ENCODE peak calls at places on chromosomes 3 and 15, in seven cellular contexts. One of them, this sample, is unnamed.

GRCh38 chr3:149703474-149703873 is 45.6 kb upstream of the WWTR1 start:
- DNase-seq in HCT116: no peak
- DNase-seq in MM.1S: no peak
- DNase-seq in PC-3: no peak
- DNase-seq in GM23248: peak; percentile 82
- DNase-seq in GM23338: no peak
- DNase-seq in SK-N-SH: no peak
- DNase-seq in this sample: no peak

GRCh38 chr3:136675150-136675858 is 76.9 kb downstream of the STAG1 start:
- DNase-seq in GM23338: no peak
- DNase-seq in SK-N-SH: no peak
- DNase-seq in GM23248: no peak
- DNase-seq in HCT116: no peak
- DNase-seq in MM.1S: no peak
- DNase-seq in PC-3: no peak
- DNase-seq in this sample: no peak

GRCh38 chr15:87123676-87124382 is 1044.2 kb downstream of the AGBL1 start:
- DNase-seq in PC-3: no peak
- DNase-seq in GM23248: no peak
- DNase-seq in GM23338: no peak
- DNase-seq in SK-N-SH: no peak
- DNase-seq in MM.1S: no peak
- DNase-seq in HCT116: no peak
- DNase-seq in this sample: no peak

GRCh38 chr15:98771444-98772059 is 123.2 kb downstream of the IGF1R start:
- DNase-seq in GM23338: no peak
- DNase-seq in SK-N-SH: no peak
- DNase-seq in GM23248: no peak
- DNase-seq in PC-3: no peak
- DNase-seq in MM.1S: no peak
- DNase-seq in HCT116: no peak
- DNase-seq in this sample: no peak

GRCh38 chr3:134333522-134334181 is 40.6 kb downstream of the AMOTL2 start:
- DNase-seq in GM23248: peak; percentile 89
- DNase-seq in MM.1S: no peak
- DNase-seq in PC-3: no peak
- DNase-seq in HCT116: no peak
- DNase-seq in SK-N-SH: no peak
- DNase-seq in GM23338: peak; percentile 56
- DNase-seq in this sample: no peak

GRCh38 chr3:186361612-186362408 is at the start of gene DGKG:
- DNase-seq in GM23248: peak; percentile 31
- DNase-seq in PC-3: peak; percentile 29
- DNase-seq in SK-N-SH: peak; percentile 90
- DNase-seq in GM23338: peak; percentile 54
- DNase-seq in HCT116: no peak
- DNase-seq in MM.1S: peak; percentile 79
- DNase-seq in this sample: peak; percentile 1

GRCh38 chr15:68578175-68578959 is 426 bp upstream of the CORO2B start:
- DNase-seq in GM23248: peak; percentile 88
- DNase-seq in MM.1S: no peak
- DNase-seq in HCT116: no peak
- DNase-seq in GM23338: peak; percentile 71
- DNase-seq in SK-N-SH: peak; percentile 81
- DNase-seq in PC-3: peak; percentile 32
- DNase-seq in this sample: peak; percentile 76

GRCh38 chr3:83934208-83935150 is 1024.3 kb upstream of the CADM2 start:
- DNase-seq in HCT116: no peak
- DNase-seq in PC-3: peak; percentile 96
- DNase-seq in GM23248: no peak
- DNase-seq in SK-N-SH: no peak
- DNase-seq in GM23338: peak; percentile 4
- DNase-seq in MM.1S: peak; percentile 76
- DNase-seq in this sample: no peak

GRCh38 chr3:56839784-56840724 is 38.3 kb upstream of the ARHGEF3 start:
- DNase-seq in PC-3: peak; percentile 92
- DNase-seq in SK-N-SH: no peak
- DNase-seq in GM23248: peak; percentile 90
- DNase-seq in HCT116: no peak
- DNase-seq in GM23338: no peak
- DNase-seq in MM.1S: no peak
- DNase-seq in this sample: no peak

GRCh38 chr3:125115640-125116039 is 59.8 kb upstream of the HEG1 start:
- DNase-seq in HCT116: no peak
- DNase-seq in SK-N-SH: no peak
- DNase-seq in GM23248: peak; percentile 83
- DNase-seq in PC-3: no peak
- DNase-seq in MM.1S: no peak
- DNase-seq in GM23338: no peak
- DNase-seq in this sample: no peak

DNA sequence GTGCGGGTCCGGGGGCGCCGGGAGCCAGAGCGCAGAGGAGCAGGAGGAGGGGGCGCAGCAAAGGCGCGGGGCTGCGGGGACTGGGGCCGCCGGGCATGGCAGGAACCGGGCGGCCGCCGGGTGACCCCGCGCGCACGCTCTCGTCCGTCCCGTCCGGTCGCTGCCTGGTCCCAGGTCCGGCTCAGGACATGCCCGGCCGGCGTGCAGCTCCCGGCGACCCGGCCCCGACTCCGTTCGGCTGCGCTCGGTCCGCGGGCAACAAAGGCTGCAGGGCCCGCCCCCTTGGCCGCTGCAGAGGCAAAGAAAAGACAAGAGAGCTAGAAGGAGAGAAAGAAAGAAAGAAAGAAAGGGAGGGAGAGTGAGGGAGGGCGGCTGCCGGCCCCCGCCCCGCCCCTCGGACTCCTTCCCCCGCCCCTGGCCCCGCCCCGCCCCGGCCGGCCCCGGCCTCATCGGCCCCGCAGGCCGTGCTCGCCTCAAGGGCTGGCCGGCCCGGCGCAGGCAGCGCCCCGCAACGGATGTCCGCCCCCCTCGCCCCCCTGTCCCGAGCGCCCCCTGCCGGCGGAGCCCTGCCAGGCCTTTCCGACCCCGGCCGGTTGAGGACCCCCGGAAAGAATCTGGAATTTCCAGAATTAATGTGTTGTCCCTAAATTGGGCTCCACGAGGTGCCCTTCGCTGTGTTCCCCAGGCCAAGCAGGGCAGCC is at the start of gene ADAMTS7:
- DNase-seq in MM.1S: peak; percentile 73
- DNase-seq in HCT116: peak; percentile 46
- DNase-seq in SK-N-SH: peak; percentile 99
- DNase-seq in PC-3: peak; percentile 66
- DNase-seq in GM23338: peak; percentile 91
- DNase-seq in GM23248: peak; percentile 87
- DNase-seq in this sample: peak; percentile 61
- H3K27ac ChIP-seq in MM.1S: no peak within 1 kb of the TSS
- H3K27ac ChIP-seq in HCT116: peak within 1 kb of the TSS; percentile 53
- H3K27ac ChIP-seq in SK-N-SH: peak within 1 kb of the TSS; percentile 49
- H3K27ac ChIP-seq in PC-3: no peak within 1 kb of the TSS
- H3K27ac ChIP-seq in GM23338: no peak within 1 kb of the TSS
- H3K27ac ChIP-seq in GM23248: no peak within 1 kb of the TSS
- H3K27ac ChIP-seq in this sample: no peak within 1 kb of the TSS

DNA sequence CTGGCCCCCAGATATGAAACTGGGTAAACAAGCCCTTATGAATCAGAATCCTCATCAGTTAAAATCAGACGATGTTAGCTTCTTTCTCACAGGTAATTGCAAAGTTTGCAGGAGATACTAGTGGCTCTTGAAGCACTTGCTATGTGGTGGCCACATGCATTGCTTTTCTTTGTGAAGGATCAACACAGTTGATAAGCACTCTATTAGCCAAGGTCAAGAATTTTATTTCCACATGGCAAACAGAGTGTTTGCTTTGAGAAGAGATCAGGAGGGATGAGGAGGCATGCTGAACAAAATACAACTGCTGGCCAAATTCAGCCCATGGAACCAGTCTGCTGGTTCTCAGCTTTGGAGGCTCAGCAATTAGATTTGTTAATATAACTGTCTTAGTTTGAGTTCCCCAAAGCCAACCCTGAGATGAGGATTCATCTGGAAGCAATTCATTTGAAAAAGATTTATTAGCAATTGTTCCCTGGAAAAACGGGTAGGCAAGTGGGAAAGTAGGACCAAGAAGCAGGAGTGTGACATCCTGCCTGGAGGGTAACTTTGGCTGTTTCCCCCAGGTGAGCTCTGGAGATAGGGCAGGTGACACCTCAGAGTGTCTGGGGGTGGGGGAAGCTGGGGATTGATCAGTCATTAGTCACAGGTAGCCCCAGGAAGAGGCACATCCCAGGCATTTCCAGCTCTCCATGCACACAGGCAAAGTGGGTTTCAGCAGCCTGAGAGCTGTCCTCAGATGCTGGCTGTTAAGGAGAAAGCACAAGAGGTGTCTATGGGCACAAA is 180.3 kb downstream of the ABHD5 start:
- DNase-seq in GM23248: no peak
- DNase-seq in SK-N-SH: no peak
- DNase-seq in PC-3: peak; percentile 73
- DNase-seq in HCT116: no peak
- DNase-seq in GM23338: no peak
- DNase-seq in MM.1S: no peak
- DNase-seq in this sample: no peak
- TF ChIP-seq EZH2phosphoT487 in GM23248: no peak
- TF ChIP-seq EZH2phosphoT487 in SK-N-SH: no peak
- TF ChIP-seq EZH2phosphoT487 in PC-3: no peak
- TF ChIP-seq EZH2phosphoT487 in HCT116: no peak
- TF ChIP-seq EZH2phosphoT487 in GM23338: no peak
- TF ChIP-seq EZH2phosphoT487 in MM.1S: no peak
- TF ChIP-seq EZH2phosphoT487 in this sample: no peak

DNA sequence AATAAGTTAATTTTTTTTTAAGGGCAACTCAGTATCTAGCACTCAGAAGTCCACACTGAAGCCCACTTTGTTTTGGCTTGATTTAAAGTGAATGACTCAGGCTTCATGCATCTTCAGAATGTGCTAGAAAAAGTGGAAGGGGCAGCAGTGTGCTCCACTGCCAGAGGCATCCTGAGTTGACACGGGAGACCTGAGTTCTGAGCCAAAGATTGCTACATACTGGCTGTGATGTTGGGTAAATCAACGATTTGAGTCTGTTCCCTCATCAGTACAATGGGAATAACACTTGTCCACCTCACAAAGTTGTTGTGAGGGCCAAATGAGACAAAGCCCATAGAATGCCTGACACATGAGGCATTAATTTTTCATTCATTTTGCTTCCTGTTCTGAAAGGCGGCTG is 19.0 kb downstream of the TMEM43 start:
- DNase-seq in GM23248: peak; percentile 95
- DNase-seq in GM23338: peak; percentile 21
- DNase-seq in HCT116: no peak
- DNase-seq in PC-3: peak; percentile 88
- DNase-seq in MM.1S: no peak
- DNase-seq in SK-N-SH: no peak
- DNase-seq in this sample: no peak
- H3K4me1 ChIP-seq in GM23248: peaks cover 58% of the 10 kb centered on the region
- H3K4me1 ChIP-seq in GM23338: peaks cover 12% of the 10 kb centered on the region
- H3K4me1 ChIP-seq in HCT116: peaks cover 30% of the 10 kb centered on the region
- H3K4me1 ChIP-seq in PC-3: peaks cover 32% of the 10 kb centered on the region
- H3K4me1 ChIP-seq in MM.1S: no peaks in the 10 kb centered on the region
- H3K4me1 ChIP-seq in SK-N-SH: peaks cover 16% of the 10 kb centered on the region
- H3K4me1 ChIP-seq in this sample: no peaks in the 10 kb centered on the region

GRCh38 chr3:32322311-32322710 is 69.3 kb upstream of the CMTM7 start:
- DNase-seq in GM23248: no peak
- DNase-seq in PC-3: no peak
- DNase-seq in HCT116: no peak
- DNase-seq in SK-N-SH: no peak
- DNase-seq in GM23338: no peak
- DNase-seq in MM.1S: no peak
- DNase-seq in this sample: no peak
- H3K27ac ChIP-seq in GM23248: no peak overlapping the region
- H3K27ac ChIP-seq in PC-3: no peak overlapping the region
- H3K27ac ChIP-seq in HCT116: no peak overlapping the region
- H3K27ac ChIP-seq in SK-N-SH: no peak overlapping the region
- H3K27ac ChIP-seq in GM23338: no peak overlapping the region
- H3K27ac ChIP-seq in MM.1S: no peak overlapping the region
- H3K27ac ChIP-seq in this sample: no peak overlapping the region

DNA sequence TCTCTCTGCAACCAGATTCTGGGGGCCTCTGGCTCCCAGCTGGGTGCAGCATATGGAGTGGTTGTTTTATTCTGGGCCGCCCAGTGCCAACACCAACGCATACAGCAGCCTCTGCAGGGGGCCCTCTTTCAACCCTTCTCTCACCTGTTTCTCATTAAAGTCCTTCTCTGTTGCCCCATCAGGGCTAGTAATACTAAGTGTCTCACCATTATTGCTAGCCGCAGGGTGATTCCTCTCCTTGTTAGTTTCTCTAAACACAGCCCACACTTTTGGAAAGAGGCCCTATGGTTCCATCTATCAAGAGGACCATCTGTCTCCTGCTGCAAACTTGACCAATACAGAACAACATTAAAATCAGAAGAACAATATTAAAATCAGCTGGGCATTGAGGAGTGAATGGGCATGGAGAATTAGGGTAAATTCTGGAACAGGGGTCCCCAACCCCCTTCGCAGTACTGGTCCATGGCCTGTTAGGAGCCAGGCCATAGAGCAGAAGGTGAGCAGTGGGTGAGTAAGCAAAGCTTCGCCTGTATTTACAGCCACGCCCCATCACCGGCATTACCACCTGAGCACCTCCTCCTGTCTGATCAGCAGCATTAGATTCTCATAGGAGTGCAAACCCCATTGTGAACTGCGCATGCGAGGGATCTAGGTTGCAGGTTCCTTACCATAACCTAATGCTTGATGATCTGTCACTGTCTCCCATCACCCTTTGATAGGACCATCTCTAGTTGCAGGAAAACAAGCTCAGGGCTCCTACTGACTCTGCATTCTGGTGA is 36.5 kb downstream of the ALS2CL start:
- DNase-seq in HCT116: no peak
- DNase-seq in MM.1S: no peak
- DNase-seq in SK-N-SH: no peak
- DNase-seq in GM23338: no peak
- DNase-seq in GM23248: peak; percentile 53
- DNase-seq in PC-3: peak; percentile 55
- DNase-seq in this sample: no peak
- TF ChIP-seq EZH2phosphoT487 in HCT116: no peak
- TF ChIP-seq EZH2phosphoT487 in MM.1S: no peak
- TF ChIP-seq EZH2phosphoT487 in SK-N-SH: no peak
- TF ChIP-seq EZH2phosphoT487 in GM23338: no peak
- TF ChIP-seq EZH2phosphoT487 in GM23248: no peak
- TF ChIP-seq EZH2phosphoT487 in PC-3: no peak
- TF ChIP-seq EZH2phosphoT487 in this sample: no peak

DNA sequence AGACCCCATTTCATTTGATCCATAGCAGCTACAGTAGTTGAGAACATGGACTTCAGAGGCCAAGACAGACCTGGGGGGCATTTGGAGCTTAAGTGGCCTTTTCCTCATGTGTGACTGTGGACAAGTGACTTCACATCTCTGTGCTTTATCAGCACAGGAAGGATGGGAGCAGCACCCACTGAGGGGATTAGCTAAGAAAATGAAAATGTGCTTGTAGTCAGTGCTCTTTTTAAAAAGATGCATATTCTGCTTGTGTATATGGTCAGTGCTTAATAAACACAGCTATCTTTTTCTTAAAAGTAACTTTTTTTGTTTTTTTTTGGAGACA is 34.5 kb downstream of the SLC6A6 start:
- DNase-seq in GM23338: no peak
- DNase-seq in GM23248: no peak
- DNase-seq in HCT116: no peak
- DNase-seq in SK-N-SH: no peak
- DNase-seq in MM.1S: no peak
- DNase-seq in PC-3: no peak
- DNase-seq in this sample: no peak
- H3K4me1 ChIP-seq in GM23338: peaks cover 8% of the 10 kb centered on the region
- H3K4me1 ChIP-seq in GM23248: peaks cover 31% of the 10 kb centered on the region
- H3K4me1 ChIP-seq in HCT116: peaks cover 73% of the 10 kb centered on the region
- H3K4me1 ChIP-seq in SK-N-SH: peaks cover 55% of the 10 kb centered on the region
- H3K4me1 ChIP-seq in MM.1S: peaks cover 35% of the 10 kb centered on the region
- H3K4me1 ChIP-seq in PC-3: peaks cover 50% of the 10 kb centered on the region
- H3K4me1 ChIP-seq in this sample: peaks cover 23% of the 10 kb centered on the region

This sample was measured in OCI-LY7.